ENCODE peak calls at places on chromosomes 13 and 19, in seven cellular contexts. O is GM12878, D is GM12891, E is SK-N-SH, H is K562, Z is HepG2, I is H1. Y is an unnamed sample.

GRCh38 chr13:104773775-104774174 is 1707.6 kb upstream of the SLC10A2 start:
- DNase-seq in Z (peak), I (peak), O (peak), D (no peak), E (peak), H (peak), Y (no peak)

GRCh38 chr13:92221916-92222315 is 823.5 kb downstream of the GPC5 start:
- DNase-seq in D (no peak), O (no peak), H (no peak), E (no peak), I (no peak), Z (no peak), Y (no peak)

GRCh38 chr13:51739403-51740112 is 64.4 kb downstream of the DHRS12 start:
- DNase-seq in Z (no peak), I (no peak), H (no peak), E (no peak), O (no peak), D (no peak), Y (no peak)

GRCh38 chr13:34207334-34207733 is 389.4 kb downstream of the RFC3 start:
- DNase-seq in H (no peak), O (no peak), E (no peak), D (no peak), Z (no peak), I (no peak), Y (no peak)

GRCh38 chr13:80338781-80339577 is 1.9 kb downstream of the SPRY2 start:
- DNase-seq in O (no peak), E (peak), Z (peak), H (peak), D (no peak), I (peak), Y (no peak)

GRCh38 chr19:49637865-49638350 is 2.0 kb downstream of the RRAS start:
- DNase-seq in O (no peak), Z (no peak), D (no peak), H (peak), E (no peak), I (peak), Y (no peak)

GRCh38 chr19:47512183-47512947 is 2.5 kb downstream of the NAPA start:
- DNase-seq in D (no peak), E (no peak), O (no peak), H (peak), I (no peak), Z (peak), Y (no peak)

GRCh38 chr13:39530996-39531395 is 72.0 kb downstream of the LHFPL6 start:
- DNase-seq in Z (no peak), D (no peak), E (no peak), O (no peak), I (no peak), H (no peak), Y (no peak)

GRCh38 chr13:109454167-109454917 is 332.0 kb downstream of the IRS2 start:
- DNase-seq in O (no peak), D (no peak), H (no peak), E (no peak), Z (no peak), I (no peak), Y (no peak)

GRCh38 chr19:40529093-40529954 is 47.3 kb upstream of the SHKBP1 start:
- DNase-seq in E (peak), H (peak), I (peak), D (peak), O (peak), Z (peak), Y (peak)

GRCh38 chr13:109790951-109791605 is 4.7 kb upstream of the IRS2 start:
- DNase-seq in I (no peak), O (no peak), Z (peak), H (peak), D (no peak), E (peak), Y (no peak)

GRCh38 chr19:5913739-5914357 is at the start of gene CAPS:
- DNase-seq in O (no peak), E (no peak), D (no peak), I (no peak), Z (peak), H (no peak), Y (no peak)

GRCh38 chr13:21434588-21434987 is 24.5 kb downstream of the ZDHHC20 start:
- DNase-seq in H (no peak), E (no peak), Z (no peak), I (no peak), O (no peak), D (no peak), Y (no peak)

GRCh38 chr19:15555759-15556633 is 47.7 kb downstream of the CYP4F22 start:
- DNase-seq in E (peak), O (peak), Z (peak), I (peak), H (peak), D (peak), Y (peak)

GRCh38 chr19:45882652-45883585 is 3.0 kb downstream of the IRF2BP1 start:
- DNase-seq in D (peak), I (peak), Z (peak), H (peak), E (peak), O (peak), Y (peak)

GRCh38 chr19:35768082-35768421 is 7.3 kb upstream of the ARHGAP33 start:
- DNase-seq in O (no peak), I (no peak), D (no peak), Z (no peak), H (no peak), E (no peak), Y (no peak)

GRCh38 chr19:50516456-50516855 is 2.7 kb upstream of the ASPDH start:
- DNase-seq in I (no peak), Z (no peak), H (no peak), D (no peak), O (no peak), E (no peak), Y (no peak)

GRCh38 chr19:4338441-4339350 is at the start of gene STAP2:
- DNase-seq in I (peak), E (no peak), Z (peak), D (no peak), O (no peak), H (peak), Y (no peak)

GRCh38 chr19:16400911-16401675 is 70.7 kb downstream of the EPS15L1 start:
- DNase-seq in H (no peak), I (no peak), E (no peak), Z (no peak), O (no peak), D (no peak), Y (no peak)

GRCh38 chr13:101417501-101417900 is 1.2 kb upstream of the NALCN start:
- DNase-seq in I (no peak), E (no peak), Z (no peak), D (no peak), H (no peak), O (no peak), Y (no peak)

GRCh38 chr13:29522044-29522685 is 73.3 kb downstream of the SLC7A1 start:
- DNase-seq in E (no peak), O (no peak), Z (no peak), D (no peak), I (no peak), H (no peak), Y (no peak)

GRCh38 chr19:58538257-58539168 is 5.4 kb upstream of the TRIM28 start:
- DNase-seq in I (peak), D (no peak), Z (no peak), O (no peak), E (no peak), H (no peak), Y (no peak)

GRCh38 chr13:90171649-90172048 is 1175.8 kb upstream of the MIR17HG start:
- DNase-seq in H (no peak), Z (no peak), I (no peak), O (no peak), D (no peak), E (no peak), Y (no peak)

DNA sequence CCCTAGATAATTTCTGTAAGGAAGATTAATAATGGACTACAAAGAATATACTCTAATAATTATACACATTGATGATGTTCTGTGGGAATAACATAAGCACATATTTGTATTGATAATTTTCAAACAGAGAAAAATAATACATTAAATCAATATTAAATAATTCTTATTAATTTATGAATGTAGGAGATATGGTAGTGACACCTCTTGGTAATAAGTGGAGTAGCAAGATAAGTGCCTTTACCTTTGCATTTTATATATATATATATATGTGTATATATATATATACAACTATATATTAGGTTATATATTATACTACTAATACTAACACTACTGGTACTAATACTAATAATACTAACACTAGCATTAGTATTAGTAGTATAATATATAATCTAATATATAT is 905.8 kb downstream of the SLITRK1 start:
- DNase-seq in D (no peak), Z (no peak), E (no peak), H (no peak), O (no peak), I (no peak), Y (no peak)
- TF ChIP-seq TAF1 in D (no peak), Z (no peak), E (no peak), H (no peak), O (no peak), I (no peak), Y (no peak)

DNA sequence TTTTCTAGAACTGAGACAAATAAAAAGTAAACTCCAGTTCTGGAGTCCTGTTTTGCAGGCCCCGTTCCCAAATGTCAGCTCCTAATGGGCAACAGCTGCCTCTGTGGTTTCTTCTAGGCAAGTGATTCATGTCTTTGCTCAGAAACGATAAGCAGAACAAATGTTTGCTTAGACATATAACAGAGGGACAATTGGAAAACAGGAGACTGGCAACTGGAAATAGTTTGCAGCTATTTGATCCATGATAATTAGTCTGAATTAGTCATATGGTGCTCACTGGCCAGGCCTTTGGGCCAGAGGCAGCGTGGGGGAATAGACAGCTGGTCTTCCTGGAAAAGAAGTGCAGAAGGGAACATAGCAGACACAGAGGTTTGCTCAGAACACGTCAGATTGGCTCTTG is 29.2 kb upstream of the TSHZ3 start:
- DNase-seq in E (peak), D (no peak), I (no peak), O (no peak), H (peak), Z (peak), Y (no peak)
- TF ChIP-seq POLR2AphosphoS5 in E (peak), D (no peak), I (no peak), O (no peak), H (no peak), Z (no peak), Y (no peak)

GRCh38 chr19:18649371-18650047 is 12.7 kb downstream of the KLHL26 start:
- DNase-seq in O (no peak), Z (no peak), H (no peak), E (no peak), D (no peak), I (no peak), Y (no peak)

GRCh38 chr19:18648971-18649310 is 12.1 kb downstream of the KLHL26 start:
- DNase-seq in O (no peak), D (no peak), H (no peak), E (no peak), Z (no peak), I (no peak), Y (no peak)

GRCh38 chr19:18651300-18651699 is 14.5 kb downstream of the KLHL26 start:
- DNase-seq in D (no peak), H (no peak), I (no peak), Z (no peak), O (no peak), E (no peak), Y (no peak)

GRCh38 chr19:18650468-18651001 is 13.7 kb downstream of the KLHL26 start:
- DNase-seq in I (no peak), Z (no peak), D (no peak), H (peak), E (no peak), O (no peak), Y (no peak)

DNA sequence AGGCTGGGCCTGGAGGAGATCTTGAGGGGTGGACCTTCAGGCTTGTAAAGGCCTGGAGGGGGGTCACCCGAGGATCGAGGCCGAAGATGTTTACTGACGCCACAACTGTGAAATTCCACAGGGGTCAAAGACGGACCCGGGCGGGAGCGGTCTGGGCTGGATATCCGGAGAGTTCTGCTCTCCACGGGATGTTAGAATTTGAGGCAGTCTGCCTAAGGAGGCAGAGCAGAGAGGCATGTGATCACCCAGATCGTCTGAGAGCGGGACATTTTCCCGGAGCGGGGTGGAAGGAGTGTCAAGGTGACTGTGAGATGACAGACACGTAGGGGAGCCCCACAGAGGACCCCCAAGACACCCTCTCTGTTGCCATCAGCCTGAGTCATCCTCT is 13.2 kb downstream of the KLHL26 start:
- DNase-seq in O (no peak), I (no peak), H (no peak), D (no peak), E (no peak), Z (no peak), Y (no peak)
- TF ChIP-seq TAF1 in O (no peak), I (no peak), H (no peak), D (no peak), E (no peak), Z (no peak), Y (no peak)

GRCh38 chr13:46553886-46554855 is 1.2 kb downstream of the LRCH1 start:
- DNase-seq in I (peak), E (peak), O (no peak), Z (peak), D (peak), H (peak), Y (peak)
- TF ChIP-seq POLR2AphosphoS5 in I (no peak), E (no peak), O (peak), Z (peak), D (no peak), H (no peak), Y (peak)

GRCh38 chr13:40777957-40778235 is 6.9 kb upstream of the MRPS31 start:
- DNase-seq in I (no peak), Z (no peak), D (no peak), O (no peak), H (no peak), E (no peak), Y (no peak)

GRCh38 chr13:40774672-40775071 is 3.7 kb upstream of the MRPS31 start:
- DNase-seq in E (no peak), O (no peak), D (no peak), H (no peak), Z (no peak), I (no peak), Y (no peak)

GRCh38 chr13:40777166-40777956 is 6.4 kb upstream of the MRPS31 start:
- DNase-seq in H (peak), I (no peak), Z (peak), D (no peak), O (no peak), E (peak), Y (no peak)

GRCh38 chr13:40776232-40776631 is 5.2 kb upstream of the MRPS31 start:
- DNase-seq in D (no peak), O (no peak), I (no peak), Z (no peak), H (no peak), E (no peak), Y (no peak)

DNA sequence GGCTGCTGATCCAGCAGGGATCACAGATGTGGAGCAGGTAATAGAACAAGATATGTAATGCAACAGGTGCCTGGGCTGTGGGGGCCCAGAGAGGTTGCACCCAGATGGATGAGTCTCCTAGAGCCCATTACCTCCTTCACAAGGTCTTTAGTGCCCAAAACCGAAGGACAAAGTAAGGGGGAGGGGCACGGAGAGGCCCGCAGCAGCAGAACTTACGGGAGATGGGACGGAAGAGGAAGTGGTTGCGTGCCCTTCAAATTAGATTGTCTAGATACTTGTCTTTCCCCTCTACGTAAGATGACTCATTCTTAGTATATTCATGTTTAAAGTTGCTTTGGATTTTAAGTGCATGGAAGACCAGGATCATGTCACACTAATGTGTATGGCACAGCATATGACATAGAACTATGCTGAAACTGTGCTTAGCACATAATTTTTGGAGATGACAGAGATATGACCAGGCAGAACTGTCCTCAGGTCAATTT is 5.7 kb upstream of the MRPS31 start:
- DNase-seq in D (no peak), E (no peak), I (no peak), O (no peak), Z (no peak), H (peak), Y (no peak)
- TF ChIP-seq TAF1 in D (no peak), E (no peak), I (no peak), O (no peak), Z (no peak), H (no peak), Y (no peak)

GRCh38 chr19:18171605-18172327 is 1.8 kb upstream of the IFI30 start:
- DNase-seq in D (no peak), O (no peak), E (peak), Z (no peak), I (no peak), H (peak), Y (no peak)

GRCh38 chr19:18172331-18173053 is 1.1 kb upstream of the IFI30 start:
- DNase-seq in D (no peak), E (peak), Z (no peak), H (no peak), O (no peak), I (no peak), Y (no peak)

GRCh38 chr19:18168673-18169381 is 4.8 kb upstream of the IFI30 start:
- DNase-seq in O (no peak), Z (no peak), I (no peak), D (no peak), H (no peak), E (peak), Y (no peak)

GRCh38 chr19:18173054-18173571 is 500 bp upstream of the IFI30 start:
- DNase-seq in I (no peak), Z (no peak), D (no peak), E (no peak), H (no peak), O (no peak), Y (no peak)

GRCh38 chr19:18170714-18171255 is 2.8 kb upstream of the IFI30 start:
- DNase-seq in D (no peak), Z (no peak), E (peak), O (peak), I (no peak), H (no peak), Y (no peak)
- TF ChIP-seq POLR2AphosphoS5 in D (no peak), Z (no peak), E (no peak), O (peak), I (no peak), H (no peak), Y (peak)

GRCh38 chr19:38583985-38584305 is 33.8 kb downstream of the MAP4K1 start:
- DNase-seq in Z (no peak), O (no peak), I (no peak), E (no peak), D (no peak), H (no peak), Y (no peak)

GRCh38 chr19:38588041-38588440 is 29.7 kb downstream of the MAP4K1 start:
- DNase-seq in O (no peak), Z (no peak), D (no peak), I (no peak), E (no peak), H (no peak), Y (no peak)

GRCh38 chr19:38580080-38580479 is 37.7 kb downstream of the MAP4K1 start:
- DNase-seq in H (no peak), D (no peak), O (no peak), Z (no peak), E (peak), I (no peak), Y (no peak)

GRCh38 chr19:38587562-38587961 is 30.2 kb downstream of the MAP4K1 start:
- DNase-seq in E (peak), H (no peak), I (no peak), D (no peak), Z (no peak), O (no peak), Y (no peak)

GRCh38 chr19:38583219-38583984 is 34.4 kb downstream of the MAP4K1 start:
- DNase-seq in Z (no peak), H (no peak), E (peak), I (no peak), D (peak), O (peak), Y (peak)
- TF ChIP-seq TAF1 in Z (no peak), H (no peak), E (no peak), I (no peak), D (no peak), O (no peak), Y (no peak)